ENCODE peak calls at places on chromosomes 2 and 18, in five cellular contexts. G, Y, E, V and C are unnamed samples.

GRCh38 chr2:19256239-19256638 is 102.2 kb downstream of the OSR1 start:
- DNase-seq in G (peak; percentile 28), Y (no peak), E (no peak), V (no peak), C (peak; percentile 21)

GRCh38 chr2:170824526-170825015 is 7.9 kb downstream of the GAD1 start:
- DNase-seq in G (no peak), Y (no peak), E (no peak), V (no peak), C (no peak)

GRCh38 chr2:100071350-100072043 is 70.9 kb downstream of the AFF3 start:
- DNase-seq in G (peak; percentile 15), Y (no peak), E (no peak), V (no peak), C (no peak)

GRCh38 chr18:77223221-77223639 is 26.4 kb upstream of the GALR1 start:
- DNase-seq in G (no peak), Y (no peak), E (no peak), V (no peak), C (no peak)

GRCh38 chr18:41265047-41265446 is 690.0 kb upstream of the PIK3C3 start:
- DNase-seq in G (no peak), Y (no peak), E (no peak), V (no peak), C (no peak)

GRCh38 chr18:28115149-28115550 is 61.8 kb downstream of the CDH2 start:
- DNase-seq in G (no peak), Y (peak; percentile 10), E (no peak), V (no peak), C (peak; percentile 99)

GRCh38 chr18:44500820-44501670 is 179.6 kb upstream of the SETBP1 start:
- DNase-seq in G (no peak), Y (no peak), E (no peak), V (no peak), C (no peak)

GRCh38 chr2:95063401-95063958 is 38.0 kb downstream of the MAL start:
- DNase-seq in G (no peak), Y (no peak), E (no peak), V (no peak), C (no peak)

GRCh38 chr2:198657520-198658121 is 800.1 kb downstream of the SATB2 start:
- DNase-seq in G (peak; percentile 31), Y (peak; percentile 27), E (no peak), V (peak; percentile 32), C (no peak)

GRCh38 chr2:177783835-177784448 is 288.6 kb downstream of the PDE11A start:
- DNase-seq in G (peak; percentile 23), Y (no peak), E (no peak), V (no peak), C (peak; percentile 49)

GRCh38 chr2:132416080-132416911 is at the start of gene GPR39:
- DNase-seq in G (peak; percentile 98), Y (peak; percentile 29), E (peak; percentile 9), V (peak; percentile 59), C (peak; percentile 89)

GRCh38 chr18:77133051-77133919 is 702 bp upstream of the MBP start:
- DNase-seq in G (peak; percentile 36), Y (no peak), E (no peak), V (no peak), C (no peak)

GRCh38 chr2:73611193-73611592 is 31.0 kb downstream of the NAT8 start:
- DNase-seq in G (no peak), Y (no peak), E (no peak), V (no peak), C (no peak)

GRCh38 chr2:12841021-12841420 is 124.3 kb downstream of the TRIB2 start:
- DNase-seq in G (no peak), Y (no peak), E (no peak), V (no peak), C (no peak)

GRCh38 chr2:65576861-65577601 is 144.6 kb upstream of the SPRED2 start:
- DNase-seq in G (peak; percentile 41), Y (no peak), E (no peak), V (no peak), C (peak; percentile 92)

GRCh38 chr2:230666885-230667712 is 45.5 kb upstream of the CAB39 start:
- DNase-seq in G (no peak), Y (no peak), E (no peak), V (no peak), C (no peak)

GRCh38 chr2:46276652-46277051 is 20.6 kb upstream of the EPAS1 start:
- DNase-seq in G (no peak), Y (no peak), E (no peak), V (no peak), C (no peak)

GRCh38 chr2:199861116-199861774 is 10.3 kb upstream of the FTCDNL1 start:
- DNase-seq in G (peak; percentile 9), Y (no peak), E (no peak), V (no peak), C (no peak)

GRCh38 chr18:11154369-11154982 is 5.1 kb upstream of the PIEZO2 start:
- DNase-seq in G (peak; percentile 58), Y (no peak), E (no peak), V (no peak), C (peak; percentile 2)

GRCh38 chr2:201234167-201235139 is 25.9 kb upstream of the CASP8 start:
- DNase-seq in G (peak; percentile 45), Y (no peak), E (no peak), V (no peak), C (no peak)

GRCh38 chr2:69253893-69254292 is 133.1 kb downstream of the GFPT1 start:
- DNase-seq in G (no peak), Y (no peak), E (no peak), V (no peak), C (peak; percentile 29)

GRCh38 chr2:69600425-69600824 is 43.1 kb downstream of the AAK1 start:
- DNase-seq in G (no peak), Y (no peak), E (no peak), V (no peak), C (no peak)

GRCh38 chr2:227710986-227711385 is 6.8 kb downstream of the SLC19A3 start:
- DNase-seq in G (no peak), Y (no peak), E (no peak), V (no peak), C (no peak)

GRCh38 chr2:55408098-55408882 is 11.4 kb downstream of the CCDC88A start:
- DNase-seq in G (no peak), Y (no peak), E (no peak), V (no peak), C (no peak)

GRCh38 chr2:55403177-55403998 is 16.3 kb downstream of the CCDC88A start:
- DNase-seq in G (no peak), Y (no peak), E (no peak), V (no peak), C (no peak)

DNA sequence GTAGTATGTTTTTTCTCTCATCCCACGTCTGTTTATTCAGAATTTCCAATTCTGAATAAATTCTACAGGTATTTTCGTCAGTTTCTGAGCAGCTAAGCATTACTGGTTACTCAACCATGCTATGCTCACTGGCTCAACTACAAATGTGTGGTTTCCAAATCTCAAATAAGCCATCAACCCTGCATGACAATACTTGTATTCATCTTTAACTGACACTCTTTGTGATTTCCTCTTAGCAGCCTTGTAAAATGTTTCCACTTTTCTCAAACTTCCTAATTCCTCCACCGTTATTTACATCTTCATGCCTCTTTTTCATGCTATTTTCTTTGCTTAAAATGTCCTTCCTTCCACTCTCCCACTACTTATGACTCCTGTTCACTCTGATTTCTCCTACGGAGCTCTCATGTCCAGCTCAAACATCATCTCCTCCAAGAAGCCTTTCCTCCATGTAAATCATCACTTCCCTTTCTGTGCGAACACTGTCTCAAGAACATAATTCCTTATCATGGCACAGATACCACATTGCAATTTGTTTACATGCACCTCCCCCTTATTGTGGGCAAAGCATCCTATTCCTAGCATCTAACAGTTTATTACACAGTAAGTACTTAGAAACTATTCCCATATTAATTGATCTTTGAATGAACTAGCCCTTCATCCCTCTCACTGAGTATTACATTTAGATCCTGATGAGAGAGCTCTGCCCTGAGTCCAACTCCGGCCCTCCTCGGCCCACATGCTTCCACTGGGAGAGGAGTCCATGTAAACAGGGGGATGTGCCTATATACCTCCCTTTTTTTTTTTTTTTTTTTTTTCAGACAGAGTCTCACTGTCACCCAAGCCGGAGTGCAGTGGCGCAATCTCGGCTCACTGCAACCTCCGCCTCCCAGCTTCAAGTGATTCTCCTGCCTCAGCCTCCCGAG is 10.4 kb downstream of the CCDC88A start:
- DNase-seq in G (no peak), Y (no peak), E (no peak), V (no peak), C (no peak)
- H3K4me3 ChIP-seq in G (no peak overlapping the region), Y (no peak overlapping the region), E (no peak overlapping the region), V (no peak overlapping the region), C (no peak overlapping the region)

GRCh38 chr18:32803571-32803970 is 30.7 kb upstream of the KLHL14 start:
- DNase-seq in G (no peak), Y (no peak), E (no peak), V (peak; percentile 28), C (peak; percentile 45)
- H3K4me3 ChIP-seq in G (no peak overlapping the region), Y (no peak overlapping the region), E (no peak overlapping the region), V (no peak overlapping the region), C (no peak overlapping the region)

DNA sequence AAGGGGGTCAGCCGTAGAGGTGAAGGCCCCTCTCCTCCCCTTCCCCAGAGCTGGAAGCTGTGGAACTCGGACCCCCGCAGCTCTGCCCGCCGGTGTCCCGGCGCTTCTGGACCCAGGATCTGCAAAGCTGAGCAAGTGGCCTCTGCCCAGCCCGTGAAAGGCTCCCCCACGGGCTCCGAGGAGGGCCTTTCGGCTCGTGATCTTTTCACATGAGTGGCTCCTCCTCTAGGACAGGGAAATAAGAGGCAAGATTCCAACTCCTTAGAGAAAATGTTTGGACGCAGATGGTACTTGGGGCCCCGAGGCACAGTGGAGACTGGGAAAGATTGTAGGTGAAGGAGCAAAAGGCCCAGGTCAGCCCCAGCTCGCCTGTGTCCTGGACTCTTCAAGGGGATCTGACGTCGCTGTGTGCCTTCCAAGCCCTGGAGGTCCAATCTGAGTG is 48.2 kb upstream of the SP3 start:
- DNase-seq in G (no peak), Y (no peak), E (no peak), V (no peak), C (no peak)
- H3K4me3 ChIP-seq in G (no peak overlapping the region), Y (no peak overlapping the region), E (peak overlapping the region; percentile 38), V (no peak overlapping the region), C (peak overlapping the region; percentile 38)

GRCh38 chr2:233417282-233417681 is 63.0 kb downstream of the DGKD start:
- DNase-seq in G (no peak), Y (no peak), E (no peak), V (no peak), C (no peak)

GRCh38 chr2:233418052-233418760 is 63.9 kb downstream of the DGKD start:
- DNase-seq in G (no peak), Y (no peak), E (no peak), V (no peak), C (no peak)

GRCh38 chr2:233419626-233420431 is 65.5 kb downstream of the DGKD start:
- DNase-seq in G (no peak), Y (no peak), E (no peak), V (no peak), C (no peak)

GRCh38 chr2:233421091-233421816 is 67.0 kb downstream of the DGKD start:
- DNase-seq in G (no peak), Y (no peak), E (no peak), V (no peak), C (no peak)

GRCh38 chr2:233418761-233419625 is 64.7 kb downstream of the DGKD start:
- DNase-seq in G (no peak), Y (no peak), E (no peak), V (no peak), C (no peak)
- H3K4me3 ChIP-seq in G (no peak overlapping the region), Y (peak overlapping the region; percentile 36), E (no peak overlapping the region), V (no peak overlapping the region), C (no peak overlapping the region)

GRCh38 chr18:2391470-2391869 is 179.8 kb downstream of the METTL4 start:
- DNase-seq in G (no peak), Y (no peak), E (no peak), V (no peak), C (no peak)
- H3K4me3 ChIP-seq in G (no peak overlapping the region), Y (no peak overlapping the region), E (no peak overlapping the region), V (no peak overlapping the region), C (no peak overlapping the region)